ENCODE peak calls at places on chromosomes 16 and 17, in seven cellular contexts. N is GM23248, B is heart left ventricle, X is heart right ventricle, Z is H1, W is RWPE1, O is neural progenitor cell. P is an unnamed sample.

GRCh38 chr17:41064301-41064700 is 1.4 kb downstream of the KRTAP2-4 start:
- DNase-seq in N (no peak), B (no peak), X (no peak), Z (no peak), W (no peak), O (no peak), P (no peak)

GRCh38 chr17:4895676-4896331 is 3.5 kb upstream of the C17orf107 start:
- DNase-seq in N (no peak), B (no peak), X (no peak), Z (peak), W (no peak), O (peak), P (no peak)

GRCh38 chr16:71210-71539 is 1.3 kb downstream of the RHBDF1 start:
- DNase-seq in N (no peak), B (no peak), X (no peak), Z (no peak), W (no peak), O (no peak), P (no peak)

GRCh38 chr17:81090361-81091133 is 55.6 kb downstream of the BAIAP2 start:
- DNase-seq in N (peak), B (peak), X (no peak), Z (peak), W (peak), O (peak), P (peak)

GRCh38 chr17:65656390-65657250 is 95.2 kb upstream of the AXIN2 start:
- DNase-seq in N (peak), B (no peak), X (no peak), Z (no peak), W (no peak), O (no peak), P (no peak)

GRCh38 chr17:49951362-49952080 is 17.5 kb upstream of the DLX4 start:
- DNase-seq in N (peak), B (no peak), X (no peak), Z (no peak), W (no peak), O (no peak), P (no peak)

GRCh38 chr16:67883872-67884261 is 818 bp upstream of the NRN1L start:
- DNase-seq in N (peak), B (peak), X (peak), Z (peak), W (peak), O (peak), P (no peak)

GRCh38 chr16:75109732-75110243 is 6.8 kb downstream of the LDHD start:
- DNase-seq in N (no peak), B (peak), X (peak), Z (no peak), W (no peak), O (no peak), P (no peak)

GRCh38 chr17:81529437-81529803 is 1.2 kb downstream of the FSCN2 start:
- DNase-seq in N (no peak), B (no peak), X (no peak), Z (no peak), W (no peak), O (no peak), P (no peak)

GRCh38 chr17:17752822-17753448 is 71.7 kb downstream of the RAI1 start:
- DNase-seq in N (peak), B (no peak), X (no peak), Z (no peak), W (no peak), O (no peak), P (no peak)

GRCh38 chr17:74466111-74466784 is at the start of gene CD300A:
- DNase-seq in N (no peak), B (peak), X (peak), Z (peak), W (no peak), O (no peak), P (no peak)

GRCh38 chr16:89453662-89454321 is 36.6 kb downstream of the ANKRD11 start:
- DNase-seq in N (peak), B (no peak), X (no peak), Z (no peak), W (no peak), O (peak), P (no peak)

GRCh38 chr16:80418772-80419355 is 121.9 kb upstream of the DYNLRB2 start:
- DNase-seq in N (no peak), B (no peak), X (no peak), Z (no peak), W (no peak), O (no peak), P (no peak)

GRCh38 chr17:42982266-42982665 is 1.9 kb downstream of the RUNDC1 start:
- DNase-seq in N (no peak), B (no peak), X (no peak), Z (no peak), W (no peak), O (no peak), P (no peak)

GRCh38 chr17:42989146-42989545 is 8.8 kb downstream of the RUNDC1 start:
- DNase-seq in N (peak), B (no peak), X (no peak), Z (no peak), W (no peak), O (no peak), P (no peak)

GRCh38 chr17:42984486-42984885 is 4.1 kb downstream of the RUNDC1 start:
- DNase-seq in N (no peak), B (no peak), X (no peak), Z (no peak), W (no peak), O (no peak), P (no peak)

GRCh38 chr17:42980766-42981397 is 517 bp downstream of the RUNDC1 start:
- DNase-seq in N (peak), B (peak), X (peak), Z (peak), W (peak), O (peak), P (no peak)

DNA sequence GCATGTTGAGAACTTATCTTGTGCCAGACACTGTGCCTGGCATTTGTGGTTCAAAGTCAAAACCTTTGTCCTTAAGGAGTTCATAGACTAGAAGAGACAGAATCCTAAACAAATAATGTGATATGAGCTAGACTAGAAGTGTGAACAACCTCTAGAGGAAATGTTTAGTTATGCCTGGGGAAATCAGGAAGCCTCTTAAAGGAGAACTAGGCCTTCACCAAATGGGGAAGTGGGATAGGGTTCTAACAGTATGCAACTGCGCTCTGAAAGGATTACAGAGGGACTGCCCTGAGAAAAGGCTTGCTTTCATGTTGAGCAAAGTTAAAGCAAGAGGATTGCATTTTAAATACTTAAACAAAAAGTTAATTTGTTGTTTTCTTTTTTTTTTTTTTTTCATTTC is 4.9 kb downstream of the RUNDC1 start:
- DNase-seq in N (no peak), B (no peak), X (no peak), Z (no peak), W (no peak), O (no peak), P (no peak)
- H3K27ac ChIP-seq in N (no peak), B (no peak), X (no peak), Z (no peak), W (no peak), O (no peak), P (no peak)

GRCh38 chr16:66487580-66488235 is 60.6 kb downstream of the BEAN1 start:
- DNase-seq in N (peak), B (no peak), X (no peak), Z (no peak), W (no peak), O (no peak), P (no peak)
- H3K27ac ChIP-seq in N (peak), B (no peak), X (no peak), Z (no peak), W (peak), O (no peak), P (no peak)

DNA sequence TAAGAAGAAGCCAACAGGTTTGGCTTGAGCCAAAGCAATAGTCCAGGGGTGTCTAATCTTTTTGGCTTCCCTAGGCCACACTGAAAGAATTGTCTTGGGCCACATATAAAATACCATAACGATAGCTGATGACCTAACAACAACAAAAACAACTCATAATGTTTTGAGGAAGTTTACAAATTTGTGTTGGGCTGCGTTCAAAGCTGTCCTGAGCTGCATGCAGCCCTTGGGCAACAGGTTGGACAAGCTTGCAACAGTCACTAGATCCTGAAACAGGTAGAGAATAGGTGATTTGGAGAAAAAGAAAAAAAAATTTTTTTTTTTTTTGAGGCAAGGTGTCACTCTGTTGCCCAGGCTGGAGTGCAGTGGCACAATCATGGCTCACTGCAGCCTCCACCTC is 4.5 kb downstream of the CRYBA1 start:
- DNase-seq in N (peak), B (no peak), X (no peak), Z (no peak), W (no peak), O (no peak), P (no peak)
- H3K27ac ChIP-seq in N (peak), B (no peak), X (no peak), Z (no peak), W (no peak), O (no peak), P (no peak)

GRCh38 chr17:72359811-72360210 is 239.0 kb downstream of the SOX9 start:
- DNase-seq in N (peak), B (no peak), X (no peak), Z (no peak), W (no peak), O (no peak), P (no peak)

GRCh38 chr17:72359274-72359673 is 238.5 kb downstream of the SOX9 start:
- DNase-seq in N (peak), B (no peak), X (no peak), Z (no peak), W (no peak), O (no peak), P (no peak)

GRCh38 chr17:72357764-72358365 is 237.0 kb downstream of the SOX9 start:
- DNase-seq in N (peak), B (no peak), X (no peak), Z (no peak), W (no peak), O (no peak), P (no peak)

GRCh38 chr17:72360386-72360940 is 239.6 kb downstream of the SOX9 start:
- DNase-seq in N (no peak), B (no peak), X (no peak), Z (no peak), W (no peak), O (no peak), P (no peak)

DNA sequence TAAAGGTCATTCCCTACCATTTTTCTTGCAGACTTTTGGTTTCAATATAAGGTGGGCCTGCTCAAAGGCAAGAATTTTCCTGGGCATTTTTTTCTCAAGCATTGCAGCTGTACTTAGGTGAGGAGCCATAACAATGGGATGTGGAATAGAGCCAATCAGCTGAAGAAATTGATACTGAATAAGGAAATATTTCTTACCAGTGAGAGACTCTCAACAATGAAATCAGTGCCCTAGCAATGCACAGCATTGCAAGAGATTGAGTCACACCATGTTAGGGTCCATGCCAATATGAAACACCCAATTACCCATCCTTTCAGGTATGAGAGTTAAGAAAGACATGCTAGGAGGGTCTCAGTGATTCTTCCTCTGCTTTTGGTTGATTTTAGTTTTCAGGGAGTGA is 237.6 kb downstream of the SOX9 start:
- DNase-seq in N (peak), B (no peak), X (no peak), Z (no peak), W (peak), O (no peak), P (no peak)
- H3K27ac ChIP-seq in N (peak), B (no peak), X (no peak), Z (no peak), W (no peak), O (no peak), P (peak)

DNA sequence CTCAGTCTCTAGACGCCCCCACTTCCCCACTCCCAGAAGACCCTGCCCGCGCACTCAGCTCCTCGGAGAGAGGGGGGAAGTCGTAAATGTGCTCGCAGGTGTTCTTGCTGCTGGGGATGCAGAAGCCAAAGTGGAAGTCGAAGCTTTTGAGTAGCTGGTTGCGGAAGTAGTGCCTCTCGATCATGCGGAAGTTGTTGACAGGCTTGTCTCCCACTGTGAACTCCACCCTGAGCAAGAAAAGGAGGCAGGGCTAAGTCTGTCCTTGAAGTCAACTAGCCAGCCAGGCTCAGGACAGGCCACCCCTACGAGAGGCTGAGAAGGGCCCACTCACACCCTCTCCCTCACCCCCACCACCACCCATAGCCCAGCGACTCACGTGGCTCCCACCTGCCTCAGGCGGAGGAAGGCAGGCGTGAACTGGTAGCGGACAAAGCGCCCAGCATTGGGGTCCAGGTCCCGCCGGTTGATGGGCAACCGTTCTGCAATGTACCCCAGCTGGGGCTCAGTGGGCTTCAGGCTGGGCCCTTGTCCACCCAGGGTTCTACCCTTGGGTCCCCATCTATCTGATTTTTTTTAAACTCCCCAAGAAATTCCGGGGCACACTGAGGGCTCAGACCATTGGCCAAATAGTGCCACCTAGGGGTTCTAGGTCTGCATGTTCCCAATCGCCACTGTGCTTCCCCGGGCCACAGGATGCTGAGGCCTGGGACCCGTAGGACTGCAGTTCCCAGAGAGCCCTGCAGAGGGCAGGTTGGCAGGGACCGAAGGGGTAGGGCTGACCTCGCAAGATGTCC is 4.6 kb downstream of the UNC119 start:
- DNase-seq in N (peak), B (peak), X (peak), Z (peak), W (peak), O (peak), P (no peak)
- H3K27ac ChIP-seq in N (no peak), B (no peak), X (no peak), Z (no peak), W (no peak), O (no peak), P (no peak)

DNA sequence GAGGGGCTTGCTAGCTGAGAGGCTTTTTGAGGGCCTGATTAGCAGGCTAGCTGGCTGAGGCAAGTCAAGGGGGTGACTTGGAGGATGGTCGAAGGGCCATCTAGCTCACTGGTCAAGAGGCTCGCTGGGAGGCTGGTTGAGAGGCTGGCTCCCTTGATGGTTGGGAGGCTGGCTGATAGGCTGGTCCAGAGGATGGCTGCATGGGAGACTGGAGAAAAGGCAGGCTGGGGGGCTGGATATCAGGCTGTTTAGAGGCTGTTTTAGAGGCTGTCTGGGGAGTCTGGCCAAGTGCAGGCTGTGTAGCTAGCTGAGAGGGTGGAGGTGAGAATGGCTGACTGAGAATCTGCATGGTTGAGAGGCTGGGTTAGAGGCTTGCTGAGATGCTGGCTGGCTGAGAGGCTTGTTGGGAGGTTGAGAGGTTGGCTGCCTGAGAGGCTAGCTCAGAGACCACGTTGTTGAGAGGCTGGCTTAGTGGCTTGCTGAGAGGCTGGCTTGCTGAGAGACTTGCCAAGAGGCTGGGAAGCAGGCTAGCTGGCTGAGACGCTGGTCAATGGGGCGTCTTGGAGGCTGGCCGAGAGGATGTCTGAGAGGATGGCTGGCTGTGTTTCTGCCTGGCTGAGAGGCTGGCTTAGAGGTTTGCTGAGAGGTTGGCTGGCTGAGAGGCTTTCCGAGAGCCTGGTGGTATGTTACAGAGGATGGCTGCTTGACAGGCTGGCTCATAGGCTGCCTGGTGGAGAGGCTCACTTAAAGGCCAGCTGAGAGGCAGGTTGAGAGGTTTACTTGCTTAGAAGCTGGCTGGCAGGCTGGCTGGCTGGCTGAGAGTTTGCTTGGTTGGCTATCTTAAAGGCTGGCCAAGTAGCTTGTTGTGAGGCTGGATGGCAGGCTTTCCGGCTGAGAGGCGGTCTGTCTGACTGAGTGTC is 36.6 kb upstream of the ACSM2B start:
- DNase-seq in N (no peak), B (peak), X (no peak), Z (no peak), W (no peak), O (no peak), P (no peak)
- H3K27ac ChIP-seq in N (no peak), B (peak), X (peak), Z (no peak), W (no peak), O (no peak), P (no peak)